ENCODE peak calls at places on chromosomes 5 and 9, in four cellular contexts. M, L, I and Q are unnamed samples.

GRCh38 chr9:108467653-108468324 is 388.0 kb downstream of the ACTL7B start:
- DNase-seq in M (no peak), L (no peak), I (no peak), Q (no peak)

GRCh38 chr9:94950733-94951590 is 224.5 kb downstream of the AOPEP start:
- DNase-seq in M (peak; percentile 46), L (no peak), I (no peak), Q (no peak)

GRCh38 chr5:16871746-16872339 is 64.2 kb downstream of the MYO10 start:
- DNase-seq in M (no peak), L (no peak), I (no peak), Q (no peak)

GRCh38 chr9:97388721-97389238 is 23.1 kb upstream of the TDRD7 start:
- DNase-seq in M (no peak), L (no peak), I (no peak), Q (no peak)

GRCh38 chr5:43514471-43514815 is 505 bp downstream of the C5orf34 start:
- DNase-seq in M (no peak), L (no peak), I (no peak), Q (no peak)

GRCh38 chr5:60340965-60341471 is 358.9 kb downstream of the DEPDC1B start:
- DNase-seq in M (no peak), L (no peak), I (no peak), Q (no peak)

GRCh38 chr5:73135429-73136276 is 15.3 kb downstream of the TMEM171 start:
- DNase-seq in M (peak; percentile 77), L (no peak), I (no peak), Q (no peak)

GRCh38 chr9:130264414-130265350 is 878 bp upstream of the HMCN2 start:
- DNase-seq in M (peak; percentile 55), L (no peak), I (no peak), Q (no peak)

GRCh38 chr5:1037671-1038416 is 29.2 kb downstream of the NKD2 start:
- DNase-seq in M (no peak), L (no peak), I (no peak), Q (peak; percentile 37)

GRCh38 chr9:12961276-12961809 is 186.5 kb downstream of the LURAP1L start:
- DNase-seq in M (no peak), L (no peak), I (no peak), Q (no peak)

GRCh38 chr5:565782-566445 is 41.7 kb upstream of the SLC9A3 start:
- DNase-seq in M (peak; percentile 73), L (no peak), I (no peak), Q (no peak)

GRCh38 chr5:78509884-78510769 is 138.4 kb downstream of the LHFPL2 start:
- DNase-seq in M (peak; percentile 87), L (peak; percentile 58), I (peak; percentile 90), Q (no peak)

GRCh38 chr5:163436515-163436914 is 880 bp upstream of the CCNG1 start:
- DNase-seq in M (no peak), L (no peak), I (no peak), Q (no peak)

GRCh38 chr5:96433066-96433447 is at the start of gene PCSK1:
- DNase-seq in M (peak; percentile 69), L (no peak), I (no peak), Q (peak; percentile 66)

GRCh38 chr5:54825005-54825404 is 160.4 kb downstream of the ESM1 start:
- DNase-seq in M (no peak), L (no peak), I (no peak), Q (no peak)

GRCh38 chr5:86968311-86968753 is 299.4 kb upstream of the RASA1 start:
- DNase-seq in M (peak; percentile 48), L (no peak), I (no peak), Q (peak; percentile 45)

GRCh38 chr5:129718766-129719165 is 29.1 kb upstream of the MINAR2 start:
- DNase-seq in M (no peak), L (no peak), I (no peak), Q (no peak)

GRCh38 chr9:7570107-7570720 is 229.4 kb downstream of the DMAC1 start:
- DNase-seq in M (peak; percentile 90), L (peak; percentile 76), I (no peak), Q (peak; percentile 34)

GRCh38 chr9:100011062-100011681 is 87.6 kb downstream of the ERP44 start:
- DNase-seq in M (peak; percentile 60), L (no peak), I (no peak), Q (no peak)

GRCh38 chr5:126970517-126971017 is 59.8 kb downstream of the MARCHF3 start:
- DNase-seq in M (no peak), L (no peak), I (no peak), Q (no peak)

GRCh38 chr5:81006955-81007636 is 46.9 kb downstream of the RASGRF2 start:
- DNase-seq in M (no peak), L (peak; percentile 68), I (no peak), Q (no peak)

GRCh38 chr5:77627869-77628674 is 10.4 kb downstream of the OTP start:
- DNase-seq in M (peak; percentile 81), L (no peak), I (no peak), Q (no peak)

GRCh38 chr5:131640043-131640856 is 5.2 kb upstream of the RAPGEF6 start:
- DNase-seq in M (no peak), L (no peak), I (no peak), Q (no peak)

GRCh38 chr5:151085517-151086031 is 4.7 kb upstream of the TNIP1 start:
- DNase-seq in M (no peak), L (no peak), I (peak; percentile 79), Q (no peak)

GRCh38 chr9:72454871-72455471 is 66.4 kb upstream of the TMC1 start:
- DNase-seq in M (no peak), L (no peak), I (no peak), Q (no peak)

GRCh38 chr9:19186240-19186639 is 44.3 kb upstream of the DENND4C start:
- DNase-seq in M (no peak), L (no peak), I (no peak), Q (no peak)

GRCh38 chr9:129318121-129319075 is 140.3 kb upstream of the IER5L start:
- DNase-seq in M (peak; percentile 46), L (no peak), I (peak; percentile 53), Q (no peak)

GRCh38 chr9:135349963-135350360 is 129.6 kb upstream of the PPP1R26 start:
- DNase-seq in M (no peak), L (no peak), I (no peak), Q (no peak)

GRCh38 chr9:135349212-135349962 is 130.2 kb upstream of the PPP1R26 start:
- DNase-seq in M (no peak), L (no peak), I (no peak), Q (no peak)

GRCh38 chr9:135347461-135347860 is 132.1 kb upstream of the PPP1R26 start:
- DNase-seq in M (no peak), L (no peak), I (no peak), Q (peak; percentile 50)

GRCh38 chr9:135348076-135348787 is 131.3 kb upstream of the PPP1R26 start:
- DNase-seq in M (no peak), L (no peak), I (no peak), Q (no peak)

GRCh38 chr9:135348788-135349150 is 130.8 kb upstream of the PPP1R26 start:
- DNase-seq in M (no peak), L (no peak), I (no peak), Q (no peak)
- H3K27me3 ChIP-seq in M (no peaks in the 10 kb centered on the region), L (no peaks in the 10 kb centered on the region), I (peaks cover 8% of the 10 kb centered on the region), Q (no peaks in the 10 kb centered on the region)

DNA sequence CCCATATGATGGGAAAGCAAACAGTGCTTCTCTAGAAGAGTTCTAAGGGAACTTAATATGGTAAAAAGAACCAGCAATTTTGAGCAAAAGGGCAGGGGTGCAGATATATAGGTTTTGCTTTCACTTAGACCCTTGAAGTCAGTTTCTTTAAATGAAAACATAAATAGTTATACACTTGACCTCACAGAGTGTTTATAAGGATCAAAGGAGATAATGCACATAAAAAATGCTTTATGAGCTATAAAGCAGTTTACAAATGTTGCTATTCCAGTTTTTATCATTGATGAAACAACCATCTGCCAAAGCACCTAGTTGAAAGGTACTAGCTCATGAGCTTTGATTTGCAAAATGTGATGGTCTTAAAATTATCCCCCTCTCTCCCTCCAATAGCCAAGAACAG is 45.7 kb downstream of the ITGA2 start:
- DNase-seq in M (no peak), L (no peak), I (no peak), Q (no peak)
- H3K27ac ChIP-seq in M (no peak overlapping the region), L (no peak overlapping the region), I (no peak overlapping the region), Q (no peak overlapping the region)

GRCh38 chr5:100904259-100904822 is 1.3 kb upstream of the ST8SIA4 start:
- DNase-seq in M (peak; percentile 60), L (peak; percentile 59), I (peak; percentile 50), Q (no peak)

GRCh38 chr5:100901851-100902341 is 1.2 kb downstream of the ST8SIA4 start:
- DNase-seq in M (peak; percentile 68), L (peak; percentile 72), I (no peak), Q (peak; percentile 31)

GRCh38 chr5:100902406-100903035 is 561 bp downstream of the ST8SIA4 start:
- DNase-seq in M (peak; percentile 73), L (peak; percentile 53), I (no peak), Q (no peak)

GRCh38 chr5:100903036-100903887 is at the start of gene ST8SIA4:
- DNase-seq in M (peak; percentile 95), L (peak; percentile 92), I (peak; percentile 91), Q (peak; percentile 89)

GRCh38 chr5:100905259-100905914 is 2.3 kb upstream of the ST8SIA4 start:
- DNase-seq in M (no peak), L (peak; percentile 48), I (no peak), Q (no peak)
- H3K4me3 ChIP-seq in M (peak overlapping the region; percentile 91), L (no peak overlapping the region), I (no peak overlapping the region), Q (peak overlapping the region; percentile 67)

GRCh38 chr5:61817472-61818326 is 485.6 kb downstream of the ZSWIM6 start:
- DNase-seq in M (peak; percentile 78), L (no peak), I (no peak), Q (peak; percentile 73)

GRCh38 chr5:61816585-61817450 is 484.8 kb downstream of the ZSWIM6 start:
- DNase-seq in M (no peak), L (no peak), I (no peak), Q (no peak)

GRCh38 chr5:61813361-61813760 is 481.3 kb downstream of the ZSWIM6 start:
- DNase-seq in M (no peak), L (no peak), I (no peak), Q (no peak)

GRCh38 chr5:61815343-61815742 is 483.3 kb downstream of the ZSWIM6 start:
- DNase-seq in M (no peak), L (no peak), I (no peak), Q (no peak)

DNA sequence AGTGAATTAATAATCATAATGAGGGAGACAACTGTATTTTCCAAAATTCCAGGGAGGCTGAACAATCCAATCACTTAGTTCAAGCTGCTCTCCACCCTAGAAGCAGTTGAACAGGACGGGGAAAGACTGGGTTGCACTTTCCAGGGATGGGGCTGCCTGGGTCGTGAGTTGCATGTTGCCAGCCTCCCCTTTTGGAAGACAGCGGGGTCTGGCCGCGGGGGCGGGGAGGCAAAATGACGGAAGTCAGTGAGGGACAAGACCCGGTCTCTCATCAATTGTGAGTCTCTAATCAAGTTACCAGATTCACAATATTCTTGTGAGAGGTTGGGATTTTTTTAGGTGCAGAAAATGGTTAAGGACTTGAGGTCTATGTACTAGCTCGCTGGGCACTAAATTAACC is 484.1 kb downstream of the ZSWIM6 start:
- DNase-seq in M (no peak), L (no peak), I (no peak), Q (no peak)
- H3K27me3 ChIP-seq in M (no peaks in the 10 kb centered on the region), L (no peaks in the 10 kb centered on the region), I (no peaks in the 10 kb centered on the region), Q (no peaks in the 10 kb centered on the region)

DNA sequence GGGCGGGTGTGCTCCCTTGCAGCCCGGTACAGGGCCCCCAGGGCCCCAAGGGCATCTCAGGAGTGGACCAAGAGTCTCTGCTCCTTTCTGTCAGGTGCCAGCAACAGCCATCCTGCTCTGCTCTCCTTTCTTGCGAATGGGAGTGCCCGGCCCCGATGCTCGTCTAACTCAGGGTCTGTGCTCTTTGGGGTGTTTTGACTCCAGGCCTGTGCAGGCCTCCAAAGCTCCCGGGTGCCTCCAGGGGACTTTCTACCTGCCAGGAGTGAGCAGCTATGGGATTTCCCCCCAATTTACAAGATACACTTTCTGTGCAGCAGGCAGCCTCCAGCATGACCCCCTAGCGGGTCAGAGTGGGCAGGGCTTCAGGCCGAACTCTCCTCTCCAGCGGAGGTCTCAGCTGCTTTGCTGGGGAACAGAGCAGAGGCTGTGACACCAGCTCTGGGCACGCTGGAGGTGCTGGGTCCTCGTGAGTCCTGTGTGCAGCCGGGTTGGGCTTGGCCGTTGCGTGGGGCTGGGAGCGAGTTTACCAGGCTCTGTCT is 3.0 kb downstream of the NRARP start:
- DNase-seq in M (peak; percentile 82), L (no peak), I (peak; percentile 52), Q (no peak)
- H3K27ac ChIP-seq in M (peak overlapping the region; percentile 61), L (no peak overlapping the region), I (no peak overlapping the region), Q (peak overlapping the region; percentile 53)